ENCODE peak calls at places on chromosomes 6 and 20, in nine cellular contexts. One of them, this sample, is unnamed.

GRCh38 chr6:54525731-54526130 is 217.5 kb downstream of the TINAG start:
- DNase-seq in H1: no peak
- DNase-seq in sigmoid colon: no peak
- DNase-seq in adrenal gland: no peak
- DNase-seq in heart left ventricle: no peak
- DNase-seq in breast epithelium: no peak
- DNase-seq in endothelial cell of umbilical vein: no peak
- DNase-seq in HCT116: peak
- DNase-seq in testis: no peak
- DNase-seq in this sample: no peak

GRCh38 chr20:38725959-38726848 is 1.9 kb downstream of the SLC32A1 start:
- DNase-seq in breast epithelium: no peak
- DNase-seq in adrenal gland: no peak
- DNase-seq in heart left ventricle: no peak
- DNase-seq in H1: peak
- DNase-seq in sigmoid colon: no peak
- DNase-seq in HCT116: no peak
- DNase-seq in endothelial cell of umbilical vein: peak
- DNase-seq in testis: peak
- DNase-seq in this sample: peak

GRCh38 chr6:10398439-10399218 is 16.2 kb downstream of the TFAP2A start:
- DNase-seq in HCT116: no peak
- DNase-seq in adrenal gland: no peak
- DNase-seq in testis: no peak
- DNase-seq in heart left ventricle: no peak
- DNase-seq in sigmoid colon: no peak
- DNase-seq in breast epithelium: no peak
- DNase-seq in H1: no peak
- DNase-seq in endothelial cell of umbilical vein: no peak
- DNase-seq in this sample: no peak

GRCh38 chr20:8854566-8854965 is 214.3 kb upstream of the PLCB4 start:
- DNase-seq in HCT116: no peak
- DNase-seq in H1: no peak
- DNase-seq in sigmoid colon: peak
- DNase-seq in endothelial cell of umbilical vein: peak
- DNase-seq in breast epithelium: no peak
- DNase-seq in heart left ventricle: peak
- DNase-seq in adrenal gland: peak
- DNase-seq in testis: peak
- DNase-seq in this sample: no peak

GRCh38 chr6:106751501-106752252 is 122.3 kb downstream of the QRSL1 start:
- DNase-seq in adrenal gland: no peak
- DNase-seq in HCT116: no peak
- DNase-seq in endothelial cell of umbilical vein: no peak
- DNase-seq in heart left ventricle: no peak
- DNase-seq in H1: no peak
- DNase-seq in breast epithelium: no peak
- DNase-seq in testis: no peak
- DNase-seq in sigmoid colon: no peak
- DNase-seq in this sample: no peak

GRCh38 chr20:25486377-25486776 is 78.9 kb downstream of the GINS1 start:
- DNase-seq in breast epithelium: no peak
- DNase-seq in H1: no peak
- DNase-seq in HCT116: no peak
- DNase-seq in testis: no peak
- DNase-seq in heart left ventricle: no peak
- DNase-seq in adrenal gland: no peak
- DNase-seq in sigmoid colon: no peak
- DNase-seq in endothelial cell of umbilical vein: peak
- DNase-seq in this sample: no peak

GRCh38 chr6:50600280-50600679 is 113.0 kb upstream of the TFAP2D start:
- DNase-seq in breast epithelium: no peak
- DNase-seq in testis: no peak
- DNase-seq in H1: no peak
- DNase-seq in endothelial cell of umbilical vein: no peak
- DNase-seq in HCT116: no peak
- DNase-seq in heart left ventricle: no peak
- DNase-seq in adrenal gland: no peak
- DNase-seq in sigmoid colon: no peak
- DNase-seq in this sample: no peak

GRCh38 chr6:52233975-52234823 is 10.1 kb downstream of the IL17F start:
- DNase-seq in testis: peak
- DNase-seq in H1: peak
- DNase-seq in heart left ventricle: no peak
- DNase-seq in endothelial cell of umbilical vein: peak
- DNase-seq in breast epithelium: no peak
- DNase-seq in adrenal gland: peak
- DNase-seq in sigmoid colon: no peak
- DNase-seq in HCT116: peak
- DNase-seq in this sample: peak

GRCh38 chr6:131163886-131164285 is 28.6 kb downstream of the AKAP7 start:
- DNase-seq in sigmoid colon: no peak
- DNase-seq in H1: no peak
- DNase-seq in adrenal gland: peak
- DNase-seq in endothelial cell of umbilical vein: no peak
- DNase-seq in HCT116: no peak
- DNase-seq in breast epithelium: no peak
- DNase-seq in testis: peak
- DNase-seq in heart left ventricle: no peak
- DNase-seq in this sample: no peak

GRCh38 chr6:138971601-138972000 is 16.5 kb downstream of the REPS1 start:
- DNase-seq in H1: no peak
- DNase-seq in endothelial cell of umbilical vein: peak
- DNase-seq in adrenal gland: no peak
- DNase-seq in sigmoid colon: no peak
- DNase-seq in heart left ventricle: no peak
- DNase-seq in testis: no peak
- DNase-seq in HCT116: no peak
- DNase-seq in breast epithelium: no peak
- DNase-seq in this sample: no peak

GRCh38 chr20:38165089-38165965 is at the start of gene TGM2:
- DNase-seq in adrenal gland: peak
- DNase-seq in sigmoid colon: peak
- DNase-seq in testis: peak
- DNase-seq in HCT116: no peak
- DNase-seq in H1: peak
- DNase-seq in endothelial cell of umbilical vein: peak
- DNase-seq in breast epithelium: no peak
- DNase-seq in heart left ventricle: peak
- DNase-seq in this sample: peak

GRCh38 chr20:35055445-35056276 is 36.9 kb downstream of the TRPC4AP start:
- DNase-seq in heart left ventricle: no peak
- DNase-seq in breast epithelium: no peak
- DNase-seq in testis: no peak
- DNase-seq in adrenal gland: no peak
- DNase-seq in HCT116: no peak
- DNase-seq in endothelial cell of umbilical vein: no peak
- DNase-seq in H1: no peak
- DNase-seq in sigmoid colon: no peak
- DNase-seq in this sample: no peak

GRCh38 chr6:19454296-19454998 is 382.7 kb upstream of the ID4 start:
- DNase-seq in sigmoid colon: no peak
- DNase-seq in adrenal gland: no peak
- DNase-seq in heart left ventricle: no peak
- DNase-seq in HCT116: no peak
- DNase-seq in breast epithelium: no peak
- DNase-seq in endothelial cell of umbilical vein: no peak
- DNase-seq in H1: no peak
- DNase-seq in testis: no peak
- DNase-seq in this sample: no peak

GRCh38 chr6:30682181-30683117 is 4.0 kb downstream of the PPP1R18 start:
- DNase-seq in endothelial cell of umbilical vein: peak
- DNase-seq in breast epithelium: no peak
- DNase-seq in sigmoid colon: peak
- DNase-seq in adrenal gland: peak
- DNase-seq in HCT116: no peak
- DNase-seq in testis: peak
- DNase-seq in heart left ventricle: peak
- DNase-seq in H1: no peak
- DNase-seq in this sample: no peak
- TF ChIP-seq POLR2A in endothelial cell of umbilical vein: peak
- TF ChIP-seq POLR2A in breast epithelium: no peak
- TF ChIP-seq POLR2A in sigmoid colon: peak
- TF ChIP-seq POLR2A in adrenal gland: no peak
- TF ChIP-seq POLR2A in HCT116: no peak
- TF ChIP-seq POLR2A in testis: no peak
- TF ChIP-seq POLR2A in heart left ventricle: peak
- TF ChIP-seq POLR2A in H1: no peak
- TF ChIP-seq POLR2A in this sample: peak

DNA sequence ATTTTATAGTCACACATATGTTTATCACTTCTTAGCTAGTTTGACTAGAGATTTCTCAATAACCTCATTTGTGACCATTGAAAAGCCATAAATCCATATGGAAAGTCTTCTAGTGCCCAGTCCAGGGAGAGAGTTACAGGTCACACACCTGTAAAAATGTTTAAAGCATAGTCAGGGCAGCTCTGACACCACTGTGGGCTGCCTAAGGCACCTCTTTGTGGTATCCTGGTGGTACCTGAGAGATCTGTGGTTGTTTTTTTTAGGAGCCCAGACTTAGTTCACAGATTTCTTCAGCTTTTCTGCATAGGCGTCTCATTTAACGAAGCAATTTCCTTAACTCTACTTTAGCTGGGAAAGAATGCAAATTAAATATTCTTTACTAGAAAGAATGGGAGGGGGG is 186.6 kb downstream of the CENPW start:
- DNase-seq in H1: no peak
- DNase-seq in adrenal gland: no peak
- DNase-seq in sigmoid colon: no peak
- DNase-seq in HCT116: no peak
- DNase-seq in breast epithelium: no peak
- DNase-seq in endothelial cell of umbilical vein: no peak
- DNase-seq in heart left ventricle: no peak
- DNase-seq in testis: no peak
- DNase-seq in this sample: no peak
- TF ChIP-seq POLR2A in H1: no peak
- TF ChIP-seq POLR2A in adrenal gland: no peak
- TF ChIP-seq POLR2A in sigmoid colon: no peak
- TF ChIP-seq POLR2A in HCT116: no peak
- TF ChIP-seq POLR2A in breast epithelium: no peak
- TF ChIP-seq POLR2A in endothelial cell of umbilical vein: no peak
- TF ChIP-seq POLR2A in heart left ventricle: no peak
- TF ChIP-seq POLR2A in testis: no peak
- TF ChIP-seq POLR2A in this sample: no peak

DNA sequence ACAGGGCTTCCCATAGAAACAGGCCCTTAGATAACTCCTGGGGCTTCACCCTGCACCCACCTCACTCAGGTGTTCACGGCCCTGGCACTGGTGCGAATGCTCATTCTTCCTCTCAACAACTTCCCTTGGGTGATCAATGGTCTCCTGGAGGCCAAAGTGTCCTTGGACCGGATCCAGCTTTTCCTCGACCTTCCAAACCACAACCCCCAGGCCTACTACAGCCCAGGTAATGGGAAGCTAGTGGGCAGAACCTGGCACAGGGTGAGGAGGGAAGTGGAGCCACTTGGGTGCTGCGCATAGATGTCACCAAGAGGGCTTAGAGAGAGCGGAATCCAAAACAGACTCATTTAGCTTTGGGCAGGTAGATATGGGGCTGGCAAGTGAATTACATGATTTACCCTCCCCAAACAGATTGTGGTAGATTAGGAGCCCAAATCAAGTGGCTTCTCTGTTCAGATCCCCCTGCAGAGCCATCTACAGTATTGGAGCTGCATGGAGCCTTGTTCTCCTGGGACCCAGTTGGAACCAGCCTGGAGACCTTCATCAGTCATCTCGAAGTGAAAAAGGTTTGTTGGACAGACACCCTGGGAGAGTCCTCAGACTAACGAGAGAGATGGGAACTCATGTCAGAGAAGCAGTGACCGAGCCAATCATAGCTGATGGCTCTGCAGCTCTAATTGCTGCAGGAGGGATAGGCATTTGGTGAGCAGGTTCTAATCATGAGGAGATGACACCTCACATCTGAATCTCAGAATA is 8.5 kb downstream of the ABCC10 start:
- DNase-seq in testis: no peak
- DNase-seq in breast epithelium: no peak
- DNase-seq in adrenal gland: no peak
- DNase-seq in endothelial cell of umbilical vein: no peak
- DNase-seq in HCT116: no peak
- DNase-seq in heart left ventricle: no peak
- DNase-seq in sigmoid colon: no peak
- DNase-seq in H1: no peak
- DNase-seq in this sample: no peak
- TF ChIP-seq POLR2A in testis: no peak
- TF ChIP-seq POLR2A in breast epithelium: no peak
- TF ChIP-seq POLR2A in adrenal gland: no peak
- TF ChIP-seq POLR2A in endothelial cell of umbilical vein: no peak
- TF ChIP-seq POLR2A in HCT116: no peak
- TF ChIP-seq POLR2A in heart left ventricle: no peak
- TF ChIP-seq POLR2A in sigmoid colon: no peak
- TF ChIP-seq POLR2A in H1: no peak
- TF ChIP-seq POLR2A in this sample: peak

GRCh38 chr6:85464722-85465150 is 14.9 kb downstream of the NT5E start:
- DNase-seq in endothelial cell of umbilical vein: peak
- DNase-seq in sigmoid colon: no peak
- DNase-seq in H1: no peak
- DNase-seq in testis: no peak
- DNase-seq in breast epithelium: no peak
- DNase-seq in adrenal gland: peak
- DNase-seq in heart left ventricle: no peak
- DNase-seq in HCT116: peak
- DNase-seq in this sample: no peak
- TF ChIP-seq POLR2A in endothelial cell of umbilical vein: no peak
- TF ChIP-seq POLR2A in sigmoid colon: no peak
- TF ChIP-seq POLR2A in H1: no peak
- TF ChIP-seq POLR2A in testis: no peak
- TF ChIP-seq POLR2A in breast epithelium: no peak
- TF ChIP-seq POLR2A in adrenal gland: no peak
- TF ChIP-seq POLR2A in heart left ventricle: no peak
- TF ChIP-seq POLR2A in HCT116: no peak
- TF ChIP-seq POLR2A in this sample: no peak

DNA sequence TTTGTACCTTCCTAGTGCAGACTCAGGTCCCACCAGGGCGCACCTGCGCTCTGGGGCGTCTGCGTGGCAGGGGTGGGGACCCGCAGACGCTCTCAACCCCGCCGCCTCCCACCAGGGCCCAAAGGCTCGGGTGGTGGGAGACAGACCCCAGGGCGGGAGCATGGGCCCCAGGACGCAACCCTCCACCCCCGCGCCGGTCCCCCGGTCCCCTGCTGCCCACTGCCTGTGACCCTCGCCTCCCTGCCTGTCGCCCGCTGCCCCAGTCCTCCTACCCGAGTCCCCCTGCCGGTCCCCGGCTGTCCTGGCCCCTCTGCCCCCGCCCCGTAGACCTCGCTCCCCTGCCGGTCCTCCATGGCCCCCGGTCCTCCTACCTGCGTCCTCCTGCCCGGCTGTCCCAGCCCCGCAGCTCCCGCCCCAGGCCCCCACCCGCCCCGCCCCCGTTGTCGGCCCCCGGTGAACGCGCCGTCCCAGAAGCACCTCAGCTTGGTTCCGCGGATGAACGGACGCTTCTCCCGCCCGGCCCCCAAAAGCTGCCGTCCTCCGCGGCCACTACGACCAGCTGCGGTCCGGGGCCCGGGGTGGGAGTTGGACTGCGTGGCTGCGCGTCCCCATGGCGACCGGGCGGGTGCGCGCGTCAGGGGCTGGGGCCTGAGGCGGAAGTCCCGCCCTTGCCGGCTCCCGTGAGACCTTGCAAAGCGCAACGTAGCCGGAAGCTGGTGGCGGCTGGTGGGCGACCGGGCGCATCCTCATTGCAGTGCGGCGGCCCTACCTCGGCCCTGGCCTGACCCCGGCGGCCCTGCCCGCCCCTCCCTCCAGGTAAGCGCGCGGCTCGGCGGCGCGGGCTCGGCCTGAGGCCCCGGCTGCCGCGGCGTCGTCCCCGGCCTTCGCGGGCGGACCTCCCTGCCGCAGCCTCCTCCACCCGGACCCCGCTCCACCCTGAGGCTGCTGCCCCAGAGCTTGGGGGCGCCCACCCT is at the start of gene ARFGAP1:
- DNase-seq in breast epithelium: peak
- DNase-seq in adrenal gland: peak
- DNase-seq in testis: peak
- DNase-seq in H1: peak
- DNase-seq in endothelial cell of umbilical vein: peak
- DNase-seq in sigmoid colon: peak
- DNase-seq in HCT116: peak
- DNase-seq in heart left ventricle: peak
- DNase-seq in this sample: peak
- TF ChIP-seq POLR2A in breast epithelium: peak
- TF ChIP-seq POLR2A in adrenal gland: peak
- TF ChIP-seq POLR2A in testis: no peak
- TF ChIP-seq POLR2A in H1: peak
- TF ChIP-seq POLR2A in endothelial cell of umbilical vein: peak
- TF ChIP-seq POLR2A in sigmoid colon: peak
- TF ChIP-seq POLR2A in HCT116: peak
- TF ChIP-seq POLR2A in heart left ventricle: peak
- TF ChIP-seq POLR2A in this sample: peak

This sample was measured in erythroblast.